ENCODE peak calls at places on chromosomes 12 and 14, in four cellular contexts. One of them, this sample, is unnamed.

GRCh38 chr12:124633954-124634352 is 66.5 kb upstream of the NCOR2 start:
- DNase-seq in OCI-LY7: no peak
- DNase-seq in effector memory CD4-positive, alpha-beta T cell: no peak
- DNase-seq in GM23248: no peak
- DNase-seq in this sample: no peak

GRCh38 chr12:120361506-120362208 is 7.3 kb downstream of the MSI1 start:
- DNase-seq in OCI-LY7: no peak
- DNase-seq in effector memory CD4-positive, alpha-beta T cell: no peak
- DNase-seq in GM23248: peak
- DNase-seq in this sample: no peak

GRCh38 chr12:7375145-7375543 is 68.8 kb downstream of the CD163L1 start:
- DNase-seq in OCI-LY7: no peak
- DNase-seq in effector memory CD4-positive, alpha-beta T cell: no peak
- DNase-seq in GM23248: no peak
- DNase-seq in this sample: no peak

GRCh38 chr12:88790231-88790630 is 210.0 kb upstream of the KITLG start:
- DNase-seq in OCI-LY7: no peak
- DNase-seq in effector memory CD4-positive, alpha-beta T cell: no peak
- DNase-seq in GM23248: no peak
- DNase-seq in this sample: no peak

GRCh38 chr12:6310771-6311610 is 509 bp downstream of the PLEKHG6 start:
- DNase-seq in OCI-LY7: no peak
- DNase-seq in effector memory CD4-positive, alpha-beta T cell: no peak
- DNase-seq in GM23248: no peak
- DNase-seq in this sample: no peak

GRCh38 chr12:100077367-100077766 is 65.3 kb downstream of the BLTP3B start:
- DNase-seq in OCI-LY7: no peak
- DNase-seq in effector memory CD4-positive, alpha-beta T cell: no peak
- DNase-seq in GM23248: peak
- DNase-seq in this sample: no peak

GRCh38 chr14:100557658-100558057 is 29.6 kb downstream of the BEGAIN start:
- DNase-seq in OCI-LY7: no peak
- DNase-seq in effector memory CD4-positive, alpha-beta T cell: no peak
- DNase-seq in GM23248: peak
- DNase-seq in this sample: no peak

GRCh38 chr12:112190626-112191025 is 65.3 kb downstream of the TRAFD1 start:
- DNase-seq in OCI-LY7: no peak
- DNase-seq in effector memory CD4-positive, alpha-beta T cell: no peak
- DNase-seq in GM23248: no peak
- DNase-seq in this sample: no peak

GRCh38 chr12:64099430-64099829 is 122.7 kb downstream of the KICS2 start:
- DNase-seq in OCI-LY7: no peak
- DNase-seq in effector memory CD4-positive, alpha-beta T cell: no peak
- DNase-seq in GM23248: peak
- DNase-seq in this sample: no peak

GRCh38 chr14:71181215-71182003 is 274.1 kb downstream of the PCNX1 start:
- DNase-seq in OCI-LY7: no peak
- DNase-seq in effector memory CD4-positive, alpha-beta T cell: no peak
- DNase-seq in GM23248: peak
- DNase-seq in this sample: no peak

GRCh38 chr14:100030441-100031153 is 34.6 kb upstream of the EVL start:
- DNase-seq in OCI-LY7: no peak
- DNase-seq in effector memory CD4-positive, alpha-beta T cell: no peak
- DNase-seq in GM23248: peak
- DNase-seq in this sample: no peak

GRCh38 chr12:68521321-68521839 is 89.3 kb upstream of the RAP1B start:
- DNase-seq in OCI-LY7: no peak
- DNase-seq in effector memory CD4-positive, alpha-beta T cell: no peak
- DNase-seq in GM23248: peak
- DNase-seq in this sample: no peak

GRCh38 chr12:32609966-32610365 is 69.1 kb upstream of the DNM1L start:
- DNase-seq in OCI-LY7: no peak
- DNase-seq in effector memory CD4-positive, alpha-beta T cell: no peak
- DNase-seq in GM23248: no peak
- DNase-seq in this sample: no peak

GRCh38 chr14:95786566-95786965 is 72.6 kb upstream of the TCL1A start:
- DNase-seq in OCI-LY7: no peak
- DNase-seq in effector memory CD4-positive, alpha-beta T cell: no peak
- DNase-seq in GM23248: no peak
- DNase-seq in this sample: no peak

GRCh38 chr12:108770269-108770829 is 39.0 kb upstream of the CORO1C start:
- DNase-seq in OCI-LY7: no peak
- DNase-seq in effector memory CD4-positive, alpha-beta T cell: no peak
- DNase-seq in GM23248: no peak
- DNase-seq in this sample: no peak

GRCh38 chr12:89058393-89058792 is 293.9 kb downstream of the DUSP6 start:
- DNase-seq in OCI-LY7: no peak
- DNase-seq in effector memory CD4-positive, alpha-beta T cell: no peak
- DNase-seq in GM23248: no peak
- DNase-seq in this sample: no peak

GRCh38 chr12:65930114-65930828 is 106.0 kb downstream of the HMGA2 start:
- DNase-seq in OCI-LY7: no peak
- DNase-seq in effector memory CD4-positive, alpha-beta T cell: no peak
- DNase-seq in GM23248: no peak
- DNase-seq in this sample: no peak

GRCh38 chr12:16756833-16757552 is 151.0 kb upstream of the LMO3 start:
- DNase-seq in OCI-LY7: no peak
- DNase-seq in effector memory CD4-positive, alpha-beta T cell: no peak
- DNase-seq in GM23248: no peak
- DNase-seq in this sample: no peak

GRCh38 chr12:100554608-100555077 is 18.8 kb upstream of the GAS2L3 start:
- DNase-seq in OCI-LY7: peak
- DNase-seq in effector memory CD4-positive, alpha-beta T cell: no peak
- DNase-seq in GM23248: peak
- DNase-seq in this sample: peak

DNA sequence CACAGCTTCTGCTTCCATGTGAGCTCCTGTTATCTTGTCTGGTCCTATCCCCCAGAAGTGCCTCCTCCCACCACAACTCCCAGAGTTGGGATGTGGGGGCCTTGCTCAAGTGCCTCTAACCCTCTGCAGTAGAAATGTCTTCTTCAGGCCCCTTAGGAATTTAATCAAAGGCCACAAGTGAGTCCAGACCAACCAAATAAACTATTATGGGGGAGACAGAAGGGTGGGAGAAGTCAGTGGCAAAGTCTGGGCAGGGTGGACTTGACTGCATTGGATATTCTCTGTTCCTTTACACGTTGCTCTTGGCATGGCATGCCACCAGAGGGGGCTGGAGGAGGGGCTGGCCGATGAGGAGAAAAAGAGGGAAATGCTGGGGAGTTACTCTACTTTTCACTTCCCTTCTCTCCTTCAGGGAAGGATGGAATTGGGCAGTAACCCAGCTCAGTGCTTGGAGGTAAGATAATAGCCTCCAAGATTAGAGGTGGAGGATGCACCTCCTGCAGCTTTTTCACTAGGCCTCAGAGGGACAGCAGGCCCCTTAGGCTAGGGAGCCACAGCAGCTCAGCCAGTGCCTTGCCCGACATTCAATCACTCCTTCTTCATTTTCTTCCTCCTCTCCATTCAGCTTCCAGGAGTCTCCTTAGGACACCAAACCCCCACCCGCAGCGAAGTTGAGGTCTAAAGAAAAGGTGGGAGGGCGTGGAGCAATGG is 1.2 kb upstream of the AP1G2 start:
- DNase-seq in OCI-LY7: peak
- DNase-seq in effector memory CD4-positive, alpha-beta T cell: no peak
- DNase-seq in GM23248: peak
- DNase-seq in this sample: no peak
- H3K4me3 ChIP-seq in OCI-LY7: peak
- H3K4me3 ChIP-seq in effector memory CD4-positive, alpha-beta T cell: no peak
- H3K4me3 ChIP-seq in GM23248: no peak
- H3K4me3 ChIP-seq in this sample: no peak

GRCh38 chr12:116818948-116819832 is 62.1 kb downstream of the HRK start:
- DNase-seq in OCI-LY7: peak
- DNase-seq in effector memory CD4-positive, alpha-beta T cell: peak
- DNase-seq in GM23248: peak
- DNase-seq in this sample: peak
- H3K4me3 ChIP-seq in OCI-LY7: peak
- H3K4me3 ChIP-seq in effector memory CD4-positive, alpha-beta T cell: peak
- H3K4me3 ChIP-seq in GM23248: peak
- H3K4me3 ChIP-seq in this sample: peak

DNA sequence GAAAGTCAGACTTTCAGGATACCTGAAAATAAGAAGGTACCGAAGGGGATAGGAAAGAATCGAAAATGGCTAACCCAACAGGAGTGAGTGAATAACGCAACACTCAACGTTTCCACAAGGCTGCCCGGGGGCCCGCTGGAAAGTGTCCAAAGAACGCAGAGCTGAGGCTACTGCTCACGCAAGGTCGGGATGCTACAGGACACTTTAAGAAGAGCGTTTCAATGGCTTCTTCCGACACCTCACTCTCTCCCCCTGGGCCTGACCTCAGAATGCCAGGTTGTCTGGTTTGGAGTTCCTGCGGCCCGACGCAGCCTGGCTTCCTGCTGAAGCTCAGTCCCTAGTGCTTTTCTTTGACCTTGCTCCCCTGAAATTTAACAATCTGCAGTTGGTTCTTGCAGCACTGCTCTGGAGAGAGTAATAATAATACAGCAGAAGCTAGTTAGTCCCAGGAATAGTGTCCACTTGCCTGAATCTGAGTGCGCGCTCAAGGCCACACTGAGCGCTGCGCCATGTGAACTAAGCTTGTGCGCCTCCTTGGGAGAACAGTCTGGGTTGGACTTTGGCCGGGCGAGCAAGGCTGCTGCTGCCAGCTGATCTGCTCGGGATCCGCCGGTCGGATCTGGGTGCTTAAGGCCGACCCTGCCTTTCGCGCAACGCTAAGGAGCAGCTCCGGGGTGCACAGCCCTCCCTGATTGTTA is 2.0 kb upstream of the ALX1 start:
- DNase-seq in OCI-LY7: no peak
- DNase-seq in effector memory CD4-positive, alpha-beta T cell: no peak
- DNase-seq in GM23248: no peak
- DNase-seq in this sample: no peak
- H3K4me3 ChIP-seq in OCI-LY7: no peak
- H3K4me3 ChIP-seq in effector memory CD4-positive, alpha-beta T cell: no peak
- H3K4me3 ChIP-seq in GM23248: no peak
- H3K4me3 ChIP-seq in this sample: no peak

DNA sequence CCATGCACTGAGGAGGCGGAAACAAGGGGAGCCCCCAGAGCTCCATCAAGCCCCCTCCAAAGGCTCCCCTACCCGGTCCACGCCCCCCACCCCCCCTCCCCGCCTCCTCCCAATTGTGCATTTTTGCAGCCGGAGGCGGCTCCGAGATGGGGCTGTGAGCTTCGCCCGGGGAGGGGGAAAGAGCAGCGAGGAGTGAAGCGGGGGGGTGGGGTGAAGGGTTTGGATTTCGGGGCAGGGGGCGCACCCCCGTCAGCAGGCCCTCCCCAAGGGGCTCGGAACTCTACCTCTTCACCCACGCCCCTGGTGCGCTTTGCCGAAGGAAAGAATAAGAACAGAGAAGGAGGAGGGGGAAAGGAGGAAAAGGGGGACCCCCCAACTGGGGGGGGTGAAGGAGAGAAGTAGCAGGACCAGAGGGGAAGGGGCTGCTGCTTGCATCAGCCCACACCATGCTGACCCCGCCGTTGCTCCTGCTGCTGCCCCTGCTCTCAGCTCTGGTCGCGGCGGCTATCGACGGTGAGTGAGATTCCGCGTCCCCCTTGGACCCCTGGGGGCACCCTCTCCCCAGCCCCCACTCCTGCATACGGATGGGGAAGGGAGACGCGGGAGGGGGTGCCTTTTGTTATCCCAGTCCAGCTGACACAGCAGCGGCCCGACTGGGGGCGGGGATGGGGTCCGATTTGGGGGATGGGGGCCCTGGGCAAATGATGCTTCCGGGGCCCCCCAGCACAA is 400 bp downstream of the LRP1 start:
- DNase-seq in OCI-LY7: no peak
- DNase-seq in effector memory CD4-positive, alpha-beta T cell: no peak
- DNase-seq in GM23248: peak
- DNase-seq in this sample: no peak
- H3K4me3 ChIP-seq in OCI-LY7: peak
- H3K4me3 ChIP-seq in effector memory CD4-positive, alpha-beta T cell: peak
- H3K4me3 ChIP-seq in GM23248: peak
- H3K4me3 ChIP-seq in this sample: peak

GRCh38 chr12:39240573-39240972 is 202.3 kb downstream of the KIF21A start:
- DNase-seq in OCI-LY7: no peak
- DNase-seq in effector memory CD4-positive, alpha-beta T cell: no peak
- DNase-seq in GM23248: no peak
- DNase-seq in this sample: no peak
- H3K4me3 ChIP-seq in OCI-LY7: no peak
- H3K4me3 ChIP-seq in effector memory CD4-positive, alpha-beta T cell: no peak
- H3K4me3 ChIP-seq in GM23248: no peak
- H3K4me3 ChIP-seq in this sample: no peak

DNA sequence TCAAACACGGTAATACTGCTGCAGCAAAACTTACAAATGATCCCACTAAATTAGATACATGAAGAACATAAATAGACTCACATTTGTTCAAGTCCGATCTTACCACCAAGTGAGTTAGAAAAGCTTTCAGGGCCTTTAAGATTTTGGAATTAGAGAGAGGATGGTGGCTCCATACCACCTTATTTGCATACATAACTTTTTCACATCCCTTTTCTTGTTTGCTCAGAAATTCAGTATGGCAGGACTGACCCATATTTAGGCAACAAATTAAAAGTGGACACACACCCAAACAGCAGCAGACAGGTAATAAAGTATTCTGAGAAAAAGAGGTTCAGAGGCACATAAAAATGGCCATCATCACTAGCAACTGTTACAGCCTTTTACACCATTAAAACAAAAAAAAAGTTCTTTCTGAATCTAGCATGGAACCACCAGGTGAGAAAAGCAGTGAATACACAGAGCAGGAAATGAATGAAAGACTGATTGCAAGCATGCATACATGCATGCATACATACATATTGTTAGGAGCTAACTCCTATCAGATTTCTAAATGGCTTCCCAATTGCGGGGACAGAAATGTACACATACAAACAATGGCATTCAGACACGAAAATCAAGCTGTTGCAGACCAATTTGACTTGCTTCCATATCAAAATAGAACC is 23.3 kb downstream of the STXBP6 start:
- DNase-seq in OCI-LY7: no peak
- DNase-seq in effector memory CD4-positive, alpha-beta T cell: no peak
- DNase-seq in GM23248: no peak
- DNase-seq in this sample: no peak
- H3K4me3 ChIP-seq in OCI-LY7: no peak
- H3K4me3 ChIP-seq in effector memory CD4-positive, alpha-beta T cell: no peak
- H3K4me3 ChIP-seq in GM23248: no peak
- H3K4me3 ChIP-seq in this sample: no peak

GRCh38 chr14:68968721-68969120 is 10.4 kb downstream of the ACTN1 start:
- DNase-seq in OCI-LY7: no peak
- DNase-seq in effector memory CD4-positive, alpha-beta T cell: no peak
- DNase-seq in GM23248: no peak
- DNase-seq in this sample: no peak

GRCh38 chr14:68969278-68969677 is 9.8 kb downstream of the ACTN1 start:
- DNase-seq in OCI-LY7: no peak
- DNase-seq in effector memory CD4-positive, alpha-beta T cell: no peak
- DNase-seq in GM23248: no peak
- DNase-seq in this sample: no peak

GRCh38 chr14:68966872-68967301 is 12.2 kb downstream of the ACTN1 start:
- DNase-seq in OCI-LY7: no peak
- DNase-seq in effector memory CD4-positive, alpha-beta T cell: no peak
- DNase-seq in GM23248: no peak
- DNase-seq in this sample: no peak

GRCh38 chr14:68967459-68967940 is 11.6 kb downstream of the ACTN1 start:
- DNase-seq in OCI-LY7: no peak
- DNase-seq in effector memory CD4-positive, alpha-beta T cell: no peak
- DNase-seq in GM23248: no peak
- DNase-seq in this sample: no peak

GRCh38 chr14:68968051-68968450 is 11.1 kb downstream of the ACTN1 start:
- DNase-seq in OCI-LY7: no peak
- DNase-seq in effector memory CD4-positive, alpha-beta T cell: peak
- DNase-seq in GM23248: no peak
- DNase-seq in this sample: peak
- H3K4me3 ChIP-seq in OCI-LY7: no peak
- H3K4me3 ChIP-seq in effector memory CD4-positive, alpha-beta T cell: no peak
- H3K4me3 ChIP-seq in GM23248: no peak
- H3K4me3 ChIP-seq in this sample: no peak

GRCh38 chr12:73187765-73188164 is 915.6 kb downstream of the TRHDE start:
- DNase-seq in OCI-LY7: no peak
- DNase-seq in effector memory CD4-positive, alpha-beta T cell: no peak
- DNase-seq in GM23248: no peak
- DNase-seq in this sample: no peak
- H3K4me3 ChIP-seq in OCI-LY7: no peak
- H3K4me3 ChIP-seq in effector memory CD4-positive, alpha-beta T cell: no peak
- H3K4me3 ChIP-seq in GM23248: no peak
- H3K4me3 ChIP-seq in this sample: no peak